ENCODE peak calls at places on chromosomes 13 and 19, in nine cellular contexts. One of them, this sample, is unnamed.

GRCh38 chr13:46352810-46353209 is 34.2 kb downstream of the RUBCNL start:
- ATAC-seq in gastroesophageal sphincter: peak
- ATAC-seq in T-helper 17 cell: no peak
- ATAC-seq in activated naive CD8-positive, alpha-beta T cell treated with anti-CD3 and anti-CD28 coated beads, Interleukin-2, amount 10 ng/mL, durations not matched to agents 7 days and 5 days: no peak
- ATAC-seq in CD4-positive, alpha-beta T cell: no peak
- ATAC-seq in RWPE2: no peak
- ATAC-seq in foreskin keratinocyte: no peak
- ATAC-seq in pancreas: no peak
- ATAC-seq in upper lobe of right lung: peak
- ATAC-seq in this sample: no peak

GRCh38 chr19:52296400-52296772 is 583 bp upstream of the ZNF480 start:
- ATAC-seq in gastroesophageal sphincter: no peak
- ATAC-seq in T-helper 17 cell: peak
- ATAC-seq in activated naive CD8-positive, alpha-beta T cell treated with anti-CD3 and anti-CD28 coated beads, Interleukin-2, amount 10 ng/mL, durations not matched to agents 7 days and 5 days: no peak
- ATAC-seq in CD4-positive, alpha-beta T cell: peak
- ATAC-seq in RWPE2: peak
- ATAC-seq in foreskin keratinocyte: peak
- ATAC-seq in pancreas: no peak
- ATAC-seq in upper lobe of right lung: no peak
- ATAC-seq in this sample: no peak

GRCh38 chr19:4624733-4625362 is 14.5 kb upstream of the TNFAIP8L1 start:
- ATAC-seq in gastroesophageal sphincter: no peak
- ATAC-seq in T-helper 17 cell: no peak
- ATAC-seq in activated naive CD8-positive, alpha-beta T cell treated with anti-CD3 and anti-CD28 coated beads, Interleukin-2, amount 10 ng/mL, durations not matched to agents 7 days and 5 days: no peak
- ATAC-seq in CD4-positive, alpha-beta T cell: no peak
- ATAC-seq in RWPE2: no peak
- ATAC-seq in foreskin keratinocyte: no peak
- ATAC-seq in pancreas: no peak
- ATAC-seq in upper lobe of right lung: no peak
- ATAC-seq in this sample: no peak

GRCh38 chr13:76854894-76855293 is 31.3 kb downstream of the KCTD12 start:
- ATAC-seq in gastroesophageal sphincter: no peak
- ATAC-seq in T-helper 17 cell: no peak
- ATAC-seq in activated naive CD8-positive, alpha-beta T cell treated with anti-CD3 and anti-CD28 coated beads, Interleukin-2, amount 10 ng/mL, durations not matched to agents 7 days and 5 days: no peak
- ATAC-seq in CD4-positive, alpha-beta T cell: no peak
- ATAC-seq in RWPE2: peak
- ATAC-seq in foreskin keratinocyte: peak
- ATAC-seq in pancreas: no peak
- ATAC-seq in upper lobe of right lung: no peak
- ATAC-seq in this sample: no peak

GRCh38 chr13:27643334-27644158 is 21.9 kb downstream of the POLR1D start:
- ATAC-seq in gastroesophageal sphincter: no peak
- ATAC-seq in T-helper 17 cell: no peak
- ATAC-seq in activated naive CD8-positive, alpha-beta T cell treated with anti-CD3 and anti-CD28 coated beads, Interleukin-2, amount 10 ng/mL, durations not matched to agents 7 days and 5 days: no peak
- ATAC-seq in CD4-positive, alpha-beta T cell: no peak
- ATAC-seq in RWPE2: no peak
- ATAC-seq in foreskin keratinocyte: peak
- ATAC-seq in pancreas: no peak
- ATAC-seq in upper lobe of right lung: no peak
- ATAC-seq in this sample: no peak

GRCh38 chr19:20067898-20068297 is 9.9 kb upstream of the ZNF90 start:
- ATAC-seq in gastroesophageal sphincter: no peak
- ATAC-seq in T-helper 17 cell: no peak
- ATAC-seq in activated naive CD8-positive, alpha-beta T cell treated with anti-CD3 and anti-CD28 coated beads, Interleukin-2, amount 10 ng/mL, durations not matched to agents 7 days and 5 days: no peak
- ATAC-seq in CD4-positive, alpha-beta T cell: no peak
- ATAC-seq in RWPE2: no peak
- ATAC-seq in foreskin keratinocyte: no peak
- ATAC-seq in pancreas: no peak
- ATAC-seq in upper lobe of right lung: peak
- ATAC-seq in this sample: no peak

GRCh38 chr19:16888629-16889371 is at the start of gene F2RL3:
- ATAC-seq in gastroesophageal sphincter: peak
- ATAC-seq in T-helper 17 cell: no peak
- ATAC-seq in activated naive CD8-positive, alpha-beta T cell treated with anti-CD3 and anti-CD28 coated beads, Interleukin-2, amount 10 ng/mL, durations not matched to agents 7 days and 5 days: peak
- ATAC-seq in CD4-positive, alpha-beta T cell: no peak
- ATAC-seq in RWPE2: no peak
- ATAC-seq in foreskin keratinocyte: no peak
- ATAC-seq in pancreas: no peak
- ATAC-seq in upper lobe of right lung: peak
- ATAC-seq in this sample: peak

GRCh38 chr13:23620613-23621315 is 50.6 kb downstream of the TNFRSF19 start:
- ATAC-seq in gastroesophageal sphincter: no peak
- ATAC-seq in T-helper 17 cell: no peak
- ATAC-seq in activated naive CD8-positive, alpha-beta T cell treated with anti-CD3 and anti-CD28 coated beads, Interleukin-2, amount 10 ng/mL, durations not matched to agents 7 days and 5 days: no peak
- ATAC-seq in CD4-positive, alpha-beta T cell: no peak
- ATAC-seq in RWPE2: peak
- ATAC-seq in foreskin keratinocyte: peak
- ATAC-seq in pancreas: no peak
- ATAC-seq in upper lobe of right lung: peak
- ATAC-seq in this sample: no peak

GRCh38 chr13:75996582-75996981 is 360.5 kb downstream of the LMO7 start:
- ATAC-seq in gastroesophageal sphincter: no peak
- ATAC-seq in T-helper 17 cell: no peak
- ATAC-seq in activated naive CD8-positive, alpha-beta T cell treated with anti-CD3 and anti-CD28 coated beads, Interleukin-2, amount 10 ng/mL, durations not matched to agents 7 days and 5 days: no peak
- ATAC-seq in CD4-positive, alpha-beta T cell: no peak
- ATAC-seq in RWPE2: no peak
- ATAC-seq in foreskin keratinocyte: no peak
- ATAC-seq in pancreas: no peak
- ATAC-seq in upper lobe of right lung: no peak
- ATAC-seq in this sample: no peak

GRCh38 chr19:12828494-12828893 is 5.9 kb downstream of the RTBDN start:
- ATAC-seq in gastroesophageal sphincter: no peak
- ATAC-seq in T-helper 17 cell: peak
- ATAC-seq in activated naive CD8-positive, alpha-beta T cell treated with anti-CD3 and anti-CD28 coated beads, Interleukin-2, amount 10 ng/mL, durations not matched to agents 7 days and 5 days: peak
- ATAC-seq in CD4-positive, alpha-beta T cell: peak
- ATAC-seq in RWPE2: peak
- ATAC-seq in foreskin keratinocyte: peak
- ATAC-seq in pancreas: no peak
- ATAC-seq in upper lobe of right lung: peak
- ATAC-seq in this sample: peak

GRCh38 chr13:33123066-33123940 is 107.1 kb downstream of the KL start:
- ATAC-seq in gastroesophageal sphincter: peak
- ATAC-seq in T-helper 17 cell: no peak
- ATAC-seq in activated naive CD8-positive, alpha-beta T cell treated with anti-CD3 and anti-CD28 coated beads, Interleukin-2, amount 10 ng/mL, durations not matched to agents 7 days and 5 days: no peak
- ATAC-seq in CD4-positive, alpha-beta T cell: no peak
- ATAC-seq in RWPE2: no peak
- ATAC-seq in foreskin keratinocyte: no peak
- ATAC-seq in pancreas: no peak
- ATAC-seq in upper lobe of right lung: peak
- ATAC-seq in this sample: no peak

GRCh38 chr19:18768997-18769891 is 21.9 kb downstream of the COMP start:
- ATAC-seq in gastroesophageal sphincter: no peak
- ATAC-seq in T-helper 17 cell: no peak
- ATAC-seq in activated naive CD8-positive, alpha-beta T cell treated with anti-CD3 and anti-CD28 coated beads, Interleukin-2, amount 10 ng/mL, durations not matched to agents 7 days and 5 days: no peak
- ATAC-seq in CD4-positive, alpha-beta T cell: no peak
- ATAC-seq in RWPE2: no peak
- ATAC-seq in foreskin keratinocyte: no peak
- ATAC-seq in pancreas: no peak
- ATAC-seq in upper lobe of right lung: peak
- ATAC-seq in this sample: no peak

GRCh38 chr19:47018923-47019322 is 714 bp upstream of the NPAS1 start:
- ATAC-seq in gastroesophageal sphincter: no peak
- ATAC-seq in T-helper 17 cell: no peak
- ATAC-seq in activated naive CD8-positive, alpha-beta T cell treated with anti-CD3 and anti-CD28 coated beads, Interleukin-2, amount 10 ng/mL, durations not matched to agents 7 days and 5 days: peak
- ATAC-seq in CD4-positive, alpha-beta T cell: no peak
- ATAC-seq in RWPE2: no peak
- ATAC-seq in foreskin keratinocyte: no peak
- ATAC-seq in pancreas: no peak
- ATAC-seq in upper lobe of right lung: no peak
- ATAC-seq in this sample: no peak

GRCh38 chr19:49390131-49390977 is 2.3 kb downstream of the KASH5 start:
- ATAC-seq in gastroesophageal sphincter: no peak
- ATAC-seq in T-helper 17 cell: no peak
- ATAC-seq in activated naive CD8-positive, alpha-beta T cell treated with anti-CD3 and anti-CD28 coated beads, Interleukin-2, amount 10 ng/mL, durations not matched to agents 7 days and 5 days: no peak
- ATAC-seq in CD4-positive, alpha-beta T cell: no peak
- ATAC-seq in RWPE2: no peak
- ATAC-seq in foreskin keratinocyte: no peak
- ATAC-seq in pancreas: peak
- ATAC-seq in upper lobe of right lung: no peak
- ATAC-seq in this sample: no peak

GRCh38 chr19:32350492-32350891 is 5.1 kb downstream of the ZNF507 start:
- ATAC-seq in gastroesophageal sphincter: no peak
- ATAC-seq in T-helper 17 cell: no peak
- ATAC-seq in activated naive CD8-positive, alpha-beta T cell treated with anti-CD3 and anti-CD28 coated beads, Interleukin-2, amount 10 ng/mL, durations not matched to agents 7 days and 5 days: no peak
- ATAC-seq in CD4-positive, alpha-beta T cell: no peak
- ATAC-seq in RWPE2: peak
- ATAC-seq in foreskin keratinocyte: no peak
- ATAC-seq in pancreas: peak
- ATAC-seq in upper lobe of right lung: no peak
- ATAC-seq in this sample: peak

GRCh38 chr13:43799191-43799590 is 12.4 kb upstream of the ENOX1 start:
- ATAC-seq in gastroesophageal sphincter: no peak
- ATAC-seq in T-helper 17 cell: no peak
- ATAC-seq in activated naive CD8-positive, alpha-beta T cell treated with anti-CD3 and anti-CD28 coated beads, Interleukin-2, amount 10 ng/mL, durations not matched to agents 7 days and 5 days: no peak
- ATAC-seq in CD4-positive, alpha-beta T cell: no peak
- ATAC-seq in RWPE2: no peak
- ATAC-seq in foreskin keratinocyte: peak
- ATAC-seq in pancreas: no peak
- ATAC-seq in upper lobe of right lung: no peak
- ATAC-seq in this sample: no peak

GRCh38 chr19:20359933-20360720 is 193.1 kb downstream of the ZNF486 start:
- ATAC-seq in gastroesophageal sphincter: no peak
- ATAC-seq in T-helper 17 cell: no peak
- ATAC-seq in activated naive CD8-positive, alpha-beta T cell treated with anti-CD3 and anti-CD28 coated beads, Interleukin-2, amount 10 ng/mL, durations not matched to agents 7 days and 5 days: no peak
- ATAC-seq in CD4-positive, alpha-beta T cell: no peak
- ATAC-seq in RWPE2: no peak
- ATAC-seq in foreskin keratinocyte: no peak
- ATAC-seq in pancreas: peak
- ATAC-seq in upper lobe of right lung: no peak
- ATAC-seq in this sample: no peak